ENCODE peak calls at places on chromosomes 16 and 17, in five cellular contexts. One of them, this sample, is unnamed.
A peak's percentile ranks its signal among the peaks of the same experiment; 100 is the strongest.

GRCh38 chr17:16199093-16199492 is 16.2 kb downstream of the NCOR1 start:
- DNase-seq in IMR-90: peak; percentile 4
- DNase-seq in neuronal stem cell: no peak
- DNase-seq in H9: no peak
- DNase-seq in H1: no peak
- DNase-seq in this sample: peak; percentile 30

GRCh38 chr17:79741751-79742588 is 11.2 kb downstream of the ENPP7 start:
- DNase-seq in IMR-90: peak; percentile 32
- DNase-seq in neuronal stem cell: peak; percentile 87
- DNase-seq in H9: peak; percentile 96
- DNase-seq in H1: peak; percentile 49
- DNase-seq in this sample: peak; percentile 84

GRCh38 chr17:77666881-77667395 is 291.6 kb upstream of the TNRC6C start:
- DNase-seq in IMR-90: no peak
- DNase-seq in neuronal stem cell: no peak
- DNase-seq in H9: no peak
- DNase-seq in H1: no peak
- DNase-seq in this sample: no peak

GRCh38 chr16:8611886-8612595 is 9.5 kb upstream of the METTL22 start:
- DNase-seq in IMR-90: peak; percentile 19
- DNase-seq in neuronal stem cell: no peak
- DNase-seq in H9: no peak
- DNase-seq in H1: no peak
- DNase-seq in this sample: no peak

GRCh38 chr16:81843243-81843582 is 64.1 kb downstream of the PLCG2 start:
- DNase-seq in IMR-90: no peak
- DNase-seq in neuronal stem cell: no peak
- DNase-seq in H9: no peak
- DNase-seq in H1: no peak
- DNase-seq in this sample: no peak

GRCh38 chr16:80554037-80554436 is 13.2 kb downstream of the DYNLRB2 start:
- DNase-seq in IMR-90: no peak
- DNase-seq in neuronal stem cell: no peak
- DNase-seq in H9: no peak
- DNase-seq in H1: no peak
- DNase-seq in this sample: no peak

GRCh38 chr16:68993885-68994284 is 111.6 kb upstream of the HAS3 start:
- DNase-seq in IMR-90: peak; percentile 97
- DNase-seq in neuronal stem cell: no peak
- DNase-seq in H9: no peak
- DNase-seq in H1: no peak
- DNase-seq in this sample: no peak

GRCh38 chr17:78558181-78558850 is 18.9 kb downstream of the DNAH17 start:
- DNase-seq in IMR-90: no peak
- DNase-seq in neuronal stem cell: no peak
- DNase-seq in H9: no peak
- DNase-seq in H1: no peak
- DNase-seq in this sample: peak; percentile 56

GRCh38 chr17:75513667-75514052 is 1.7 kb downstream of the CASKIN2 start:
- DNase-seq in IMR-90: no peak
- DNase-seq in neuronal stem cell: no peak
- DNase-seq in H9: no peak
- DNase-seq in H1: no peak
- DNase-seq in this sample: no peak

GRCh38 chr16:54063374-54063773 is 223.2 kb downstream of the IRX3 start:
- DNase-seq in IMR-90: no peak
- DNase-seq in neuronal stem cell: no peak
- DNase-seq in H9: no peak
- DNase-seq in H1: no peak
- DNase-seq in this sample: no peak

GRCh38 chr16:67451061-67451703 is 20.3 kb downstream of the HSD11B2 start:
- DNase-seq in IMR-90: no peak
- DNase-seq in neuronal stem cell: no peak
- DNase-seq in H9: no peak
- DNase-seq in H1: no peak
- DNase-seq in this sample: no peak
- H3K4me1 ChIP-seq in IMR-90: peaks cover 23% of the 10 kb centered on the region
- H3K4me1 ChIP-seq in neuronal stem cell: peaks cover 7% of the 10 kb centered on the region
- H3K4me1 ChIP-seq in H9: no peaks in the 10 kb centered on the region
- H3K4me1 ChIP-seq in H1: no peaks in the 10 kb centered on the region
- H3K4me1 ChIP-seq in this sample: no peaks in the 10 kb centered on the region

GRCh38 chr17:35843698-35844097 is 25.0 kb downstream of the HEATR9 start:
- DNase-seq in IMR-90: no peak
- DNase-seq in neuronal stem cell: no peak
- DNase-seq in H9: no peak
- DNase-seq in H1: no peak
- DNase-seq in this sample: no peak

GRCh38 chr17:35844547-35844946 is 24.1 kb downstream of the HEATR9 start:
- DNase-seq in IMR-90: no peak
- DNase-seq in neuronal stem cell: no peak
- DNase-seq in H9: no peak
- DNase-seq in H1: no peak
- DNase-seq in this sample: no peak

GRCh38 chr17:35842239-35842638 is 26.5 kb downstream of the HEATR9 start:
- DNase-seq in IMR-90: no peak
- DNase-seq in neuronal stem cell: no peak
- DNase-seq in H9: no peak
- DNase-seq in H1: no peak
- DNase-seq in this sample: no peak

GRCh38 chr17:35846055-35846809 is 22.5 kb downstream of the HEATR9 start:
- DNase-seq in IMR-90: peak; percentile 6
- DNase-seq in neuronal stem cell: no peak
- DNase-seq in H9: no peak
- DNase-seq in H1: no peak
- DNase-seq in this sample: no peak

GRCh38 chr17:35841505-35841904 is 27.2 kb downstream of the HEATR9 start:
- DNase-seq in IMR-90: peak; percentile 27
- DNase-seq in neuronal stem cell: no peak
- DNase-seq in H9: no peak
- DNase-seq in H1: no peak
- DNase-seq in this sample: no peak
- H2BK120ac ChIP-seq in IMR-90: no peak overlapping the region
- H2BK120ac ChIP-seq in neuronal stem cell: no peak overlapping the region
- H2BK120ac ChIP-seq in H9: no peak overlapping the region
- H2BK120ac ChIP-seq in H1: no peak overlapping the region
- H2BK120ac ChIP-seq in this sample: no peak overlapping the region

DNA sequence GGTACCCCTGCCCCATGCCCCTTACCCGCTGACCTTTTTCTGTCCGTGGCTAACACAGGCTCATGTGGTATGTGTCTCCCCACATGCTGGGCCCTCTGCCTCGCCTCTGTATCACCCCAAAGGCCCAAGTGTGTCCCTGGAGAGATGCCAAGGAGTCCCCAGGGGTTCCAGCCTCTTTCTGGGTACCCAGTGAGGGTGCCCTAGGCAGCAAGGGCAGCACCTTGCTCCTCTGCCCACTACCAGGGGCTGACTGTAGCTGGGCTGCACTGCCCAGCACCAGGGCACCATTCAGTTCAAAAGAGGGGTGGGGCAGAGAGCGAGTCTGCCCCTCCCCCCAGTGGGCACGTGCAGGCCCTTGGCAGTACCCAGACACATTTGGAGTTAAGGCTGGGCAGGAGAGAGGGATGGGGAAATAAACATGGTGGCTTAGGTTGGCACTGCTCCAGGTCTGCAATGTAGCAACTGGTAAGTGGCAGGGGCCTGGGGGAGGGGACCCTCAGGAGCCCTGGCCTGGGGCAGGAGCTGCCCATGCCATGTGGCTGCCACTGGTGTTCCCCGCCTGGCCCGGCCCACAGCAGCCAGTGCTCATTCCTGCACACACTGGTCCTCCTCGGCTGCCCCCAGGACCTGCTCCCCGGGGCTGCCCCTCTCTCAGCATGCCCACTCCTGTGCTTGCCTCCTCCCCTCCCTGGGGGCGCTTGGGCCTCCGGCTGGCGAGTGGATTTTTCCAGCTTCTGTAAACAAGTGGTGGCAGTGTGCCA is 9.1 kb downstream of the THRA start:
- DNase-seq in IMR-90: no peak
- DNase-seq in neuronal stem cell: no peak
- DNase-seq in H9: peak; percentile 28
- DNase-seq in H1: no peak
- DNase-seq in this sample: no peak
- H3K4me2 ChIP-seq in IMR-90: no peak overlapping the region
- H3K4me2 ChIP-seq in neuronal stem cell: no peak overlapping the region
- H3K4me2 ChIP-seq in H9: no peak overlapping the region
- H3K4me2 ChIP-seq in H1: no peak overlapping the region
- H3K4me2 ChIP-seq in this sample: no peak overlapping the region

GRCh38 chr17:437545-437944 is 84.9 kb upstream of the RPH3AL start:
- DNase-seq in IMR-90: no peak
- DNase-seq in neuronal stem cell: no peak
- DNase-seq in H9: no peak
- DNase-seq in H1: no peak
- DNase-seq in this sample: no peak
- H3K4me1 ChIP-seq in IMR-90: no peaks in the 10 kb centered on the region
- H3K4me1 ChIP-seq in neuronal stem cell: no peaks in the 10 kb centered on the region
- H3K4me1 ChIP-seq in H9: no peaks in the 10 kb centered on the region
- H3K4me1 ChIP-seq in H1: no peaks in the 10 kb centered on the region
- H3K4me1 ChIP-seq in this sample: no peaks in the 10 kb centered on the region

DNA sequence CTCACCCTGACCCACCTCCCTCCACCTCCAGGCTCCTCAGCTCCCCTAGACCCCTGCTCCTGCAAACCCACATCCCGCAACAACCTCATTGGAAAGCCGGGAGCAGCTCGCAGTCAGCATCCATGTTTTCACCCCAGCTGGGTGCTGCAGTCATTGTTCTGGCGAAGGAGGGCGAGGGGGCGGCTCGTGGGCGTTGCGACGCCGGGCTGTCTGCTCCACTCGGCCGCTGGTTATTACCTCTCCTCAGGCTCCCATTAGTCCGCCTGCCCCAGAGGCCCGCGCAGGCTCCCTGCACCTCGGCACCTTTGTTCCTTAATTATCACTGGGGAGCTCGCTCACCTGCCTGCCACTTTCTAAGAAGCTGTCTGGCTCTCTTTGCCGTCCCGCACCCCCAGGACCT is 24.5 kb upstream of the DLX4 start:
- DNase-seq in IMR-90: no peak
- DNase-seq in neuronal stem cell: no peak
- DNase-seq in H9: no peak
- DNase-seq in H1: no peak
- DNase-seq in this sample: peak; percentile 34
- H2BK120ac ChIP-seq in IMR-90: no peak overlapping the region
- H2BK120ac ChIP-seq in neuronal stem cell: peak overlapping the region; percentile 14
- H2BK120ac ChIP-seq in H9: no peak overlapping the region
- H2BK120ac ChIP-seq in H1: no peak overlapping the region
- H2BK120ac ChIP-seq in this sample: no peak overlapping the region

DNA sequence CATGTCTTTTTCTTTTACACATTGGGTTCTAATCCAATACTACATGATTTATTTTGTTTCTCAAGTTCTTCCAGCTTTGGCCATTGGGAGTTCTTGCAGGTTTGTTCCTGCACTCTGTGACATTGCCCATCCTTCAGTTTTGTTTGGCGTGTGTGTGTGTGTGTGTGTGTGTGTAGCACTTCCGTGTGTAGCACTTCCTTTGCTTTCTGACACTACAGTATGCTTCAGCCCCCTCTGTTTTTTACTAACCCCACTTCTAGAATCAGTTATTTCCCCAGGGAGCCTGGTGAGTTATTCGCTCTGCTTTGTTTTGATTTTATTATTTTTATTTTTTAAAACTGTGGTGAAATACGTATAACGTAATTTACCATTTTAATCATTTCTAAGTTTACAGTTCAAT is 75.6 kb upstream of the LGALS9 start:
- DNase-seq in IMR-90: no peak
- DNase-seq in neuronal stem cell: no peak
- DNase-seq in H9: no peak
- DNase-seq in H1: no peak
- DNase-seq in this sample: no peak
- H3K4me2 ChIP-seq in IMR-90: no peak overlapping the region
- H3K4me2 ChIP-seq in neuronal stem cell: no peak overlapping the region
- H3K4me2 ChIP-seq in H9: no peak overlapping the region
- H3K4me2 ChIP-seq in H1: no peak overlapping the region
- H3K4me2 ChIP-seq in this sample: no peak overlapping the region